ENCODE peak calls at places on chromosomes 7 and 10, in ten cellular contexts. Q is psoas muscle, L is heart right ventricle, J is IMR-90, V is adrenal gland, T is PC-3, Y is ovary, M is RWPE1, U is mesendoderm, O is neuronal stem cell. B is an unnamed sample.

GRCh38 chr7:43108255-43109011 is 4.0 kb upstream of the HECW1 start:
- DNase-seq in J (peak; percentile 39), O (peak; percentile 64), U (peak; percentile 87), L (peak; percentile 29), T (peak; percentile 79), Q (peak; percentile 62), Y (peak; percentile 79), M (peak; percentile 70), V (peak; percentile 88), B (peak; percentile 10)

GRCh38 chr7:27640914-27641570 is 21.6 kb downstream of the HIBADH start:
- DNase-seq in L (peak; percentile 59), U (no peak), M (peak; percentile 83), O (no peak), Q (no peak), Y (no peak), V (no peak), T (peak; percentile 93), J (peak; percentile 49), B (no peak)

GRCh38 chr7:48139461-48139860 is 31.8 kb upstream of the ABCA13 start:
- DNase-seq in T (peak; percentile 56), Q (no peak), O (no peak), V (no peak), L (no peak), U (peak; percentile 49), Y (no peak), J (peak; percentile 28), M (no peak), B (no peak)

GRCh38 chr10:33521062-33521461 is 186.6 kb upstream of the NRP1 start:
- DNase-seq in O (no peak), J (no peak), Y (no peak), Q (no peak), L (no peak), T (peak; percentile 61), U (no peak), M (no peak), V (no peak), B (no peak)

GRCh38 chr7:74294191-74294998 is 5.2 kb downstream of the CLIP2 start:
- DNase-seq in M (no peak), J (no peak), V (peak; percentile 61), T (no peak), L (peak; percentile 62), Q (peak; percentile 60), U (no peak), O (no peak), Y (no peak), B (no peak)

GRCh38 chr7:84100866-84101265 is 93.7 kb downstream of the SEMA3A start:
- DNase-seq in L (no peak), T (peak; percentile 43), U (peak; percentile 72), M (peak; percentile 13), V (no peak), J (peak; percentile 69), Y (no peak), Q (no peak), O (no peak), B (no peak)

GRCh38 chr7:24971333-24972165 is 8.4 kb downstream of the OSBPL3 start:
- DNase-seq in L (no peak), J (peak; percentile 96), M (peak; percentile 93), O (no peak), Q (peak; percentile 53), U (peak; percentile 66), Y (no peak), T (peak; percentile 26), V (no peak), B (no peak)

GRCh38 chr10:46232084-46232483 is 54.7 kb upstream of the ANTXRL start:
- DNase-seq in Q (no peak), T (no peak), V (peak; percentile 14), M (no peak), L (no peak), J (no peak), O (no peak), Y (peak; percentile 5), U (no peak), B (no peak)

GRCh38 chr10:88879754-88880286 is at the start of gene STAMBPL1:
- DNase-seq in V (peak; percentile 78), O (no peak), M (peak; percentile 51), U (no peak), Q (peak; percentile 72), Y (no peak), J (no peak), T (peak; percentile 27), L (no peak), B (peak; percentile 63)

DNA sequence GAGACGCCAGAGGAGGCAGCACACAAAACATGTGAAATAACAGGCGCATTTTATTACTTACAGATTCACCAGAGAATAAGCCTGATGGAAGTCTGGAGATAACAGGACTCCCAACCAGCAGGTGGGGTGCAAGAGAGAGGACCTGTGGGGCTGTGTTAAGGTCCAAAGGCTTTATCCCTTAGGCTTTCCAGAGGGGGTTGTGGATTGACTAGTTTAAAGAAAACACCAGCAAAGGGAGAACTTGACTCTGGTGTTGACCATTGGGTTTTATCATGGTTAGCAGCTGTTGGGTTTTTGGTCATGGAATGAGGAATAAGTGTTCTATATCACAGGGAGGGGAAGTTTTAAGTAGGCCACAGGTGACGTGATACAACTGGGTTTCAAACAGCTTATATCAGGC is 1.6 kb upstream of the CRPPA start:
- DNase-seq in M (no peak), O (no peak), Q (no peak), V (no peak), T (no peak), Y (no peak), J (no peak), L (no peak), U (peak; percentile 30), B (no peak)
- H3K27ac ChIP-seq in M (no peak overlapping the region), O (no peak overlapping the region), Q (peak overlapping the region; percentile 96), V (peak overlapping the region; percentile 98), T (no peak overlapping the region), Y (no peak overlapping the region), J (peak overlapping the region; percentile 43), L (no peak overlapping the region), U (no peak overlapping the region), B (no peak overlapping the region)

GRCh38 chr7:128167316-128167691 is 73.8 kb upstream of the LEP start:
- DNase-seq in L (no peak), V (peak; percentile 86), O (no peak), M (peak; percentile 60), Y (peak; percentile 62), T (peak; percentile 16), J (peak; percentile 75), Q (no peak), U (peak; percentile 60), B (no peak)
- H3K27ac ChIP-seq in L (no peak overlapping the region), V (no peak overlapping the region), O (no peak overlapping the region), M (no peak overlapping the region), Y (no peak overlapping the region), T (no peak overlapping the region), J (no peak overlapping the region), Q (no peak overlapping the region), U (no peak overlapping the region), B (no peak overlapping the region)

GRCh38 chr10:102603946-102604345 is 40.3 kb upstream of the TRIM8 start:
- DNase-seq in Q (no peak), U (no peak), V (no peak), L (no peak), O (no peak), T (no peak), Y (no peak), M (no peak), J (peak; percentile 52), B (no peak)

GRCh38 chr10:102599565-102600327 is 44.5 kb upstream of the TRIM8 start:
- DNase-seq in V (no peak), O (no peak), J (no peak), Q (no peak), T (no peak), U (no peak), Y (peak; percentile 49), M (no peak), L (no peak), B (no peak)

GRCh38 chr10:102602272-102603045 is 41.8 kb upstream of the TRIM8 start:
- DNase-seq in J (no peak), O (no peak), T (no peak), Y (peak; percentile 56), Q (peak; percentile 75), L (no peak), V (peak; percentile 70), M (no peak), U (no peak), B (no peak)

GRCh38 chr10:102600816-102601215 is 43.5 kb upstream of the TRIM8 start:
- DNase-seq in O (no peak), V (no peak), Y (no peak), T (no peak), U (no peak), L (no peak), J (no peak), M (no peak), Q (no peak), B (no peak)

GRCh38 chr10:102601639-102602038 is 42.6 kb upstream of the TRIM8 start:
- DNase-seq in Y (no peak), V (no peak), J (no peak), M (no peak), T (no peak), O (no peak), U (no peak), L (no peak), Q (no peak), B (no peak)
- H3K27ac ChIP-seq in Y (peak overlapping the region; percentile 61), V (peak overlapping the region; percentile 82), J (peak overlapping the region; percentile 45), M (no peak overlapping the region), T (no peak overlapping the region), O (no peak overlapping the region), U (no peak overlapping the region), L (peak overlapping the region; percentile 76), Q (peak overlapping the region; percentile 89), B (no peak overlapping the region)

GRCh38 chr10:86585726-86586048 is 64.1 kb upstream of the WAPL start:
- DNase-seq in Q (no peak), L (no peak), V (no peak), U (no peak), O (no peak), Y (no peak), M (no peak), J (no peak), T (no peak), B (no peak)
- H3K27ac ChIP-seq in Q (no peak overlapping the region), L (no peak overlapping the region), V (no peak overlapping the region), U (no peak overlapping the region), O (no peak overlapping the region), Y (no peak overlapping the region), M (no peak overlapping the region), J (no peak overlapping the region), T (no peak overlapping the region), B (no peak overlapping the region)

GRCh38 chr10:52483587-52483986 is 169.5 kb downstream of the DKK1 start:
- DNase-seq in U (no peak), T (no peak), Y (no peak), V (no peak), J (no peak), M (no peak), L (no peak), Q (no peak), O (no peak), B (no peak)

GRCh38 chr10:52485486-52485885 is 171.4 kb downstream of the DKK1 start:
- DNase-seq in L (no peak), O (no peak), M (no peak), T (no peak), U (peak; percentile 42), Y (no peak), Q (no peak), J (no peak), V (no peak), B (no peak)

GRCh38 chr10:52484426-52485065 is 170.5 kb downstream of the DKK1 start:
- DNase-seq in V (no peak), O (no peak), U (no peak), J (no peak), T (no peak), M (no peak), L (no peak), Y (no peak), Q (no peak), B (no peak)

GRCh38 chr10:52488606-52489485 is 174.8 kb downstream of the DKK1 start:
- DNase-seq in L (no peak), V (no peak), T (peak; percentile 99), Y (no peak), J (peak; percentile 61), Q (no peak), U (peak; percentile 23), O (peak; percentile 14), M (peak; percentile 25), B (no peak)

GRCh38 chr10:52486840-52487611 is 172.9 kb downstream of the DKK1 start:
- DNase-seq in J (peak; percentile 92), U (no peak), O (no peak), M (peak; percentile 89), L (no peak), Q (no peak), T (peak; percentile 100), Y (no peak), V (no peak), B (no peak)
- H3K27ac ChIP-seq in J (peak overlapping the region; percentile 49), U (no peak overlapping the region), O (no peak overlapping the region), M (no peak overlapping the region), L (no peak overlapping the region), Q (peak overlapping the region; percentile 47), T (peak overlapping the region; percentile 78), Y (no peak overlapping the region), V (no peak overlapping the region), B (no peak overlapping the region)

B was measured in CD4-positive, alpha-beta T cell.